ENCODE peak calls at places on chromosomes 4 and X, in five cellular contexts. Q is left lung, O is HCT116, W is IMR-90, E is keratinocyte. B is an unnamed sample.

GRCh38 chr4:8283631-8284121 is 14.1 kb downstream of the HTRA3 start:
- DNase-seq in W (no peak), O (no peak), E (no peak), Q (peak; percentile 77), B (no peak)

GRCh38 chr4:53672873-53673272 is 81.6 kb upstream of the LNX1 start:
- DNase-seq in E (no peak), W (no peak), O (no peak), Q (no peak), B (no peak)

GRCh38 chrX:42846741-42847140 is 68.8 kb upstream of the PPP1R2C start:
- DNase-seq in O (no peak), Q (no peak), W (no peak), E (no peak), B (no peak)

GRCh38 chrX:46770817-46771163 is 11.9 kb upstream of the SLC9A7 start:
- DNase-seq in W (peak; percentile 90), O (no peak), E (no peak), Q (no peak), B (peak; percentile 82)

GRCh38 chr4:112895785-112896184 is 153.7 kb upstream of the ANK2 start:
- DNase-seq in O (no peak), W (no peak), Q (no peak), E (peak; percentile 1), B (no peak)

GRCh38 chr4:55312491-55313101 is 33.4 kb upstream of the SRD5A3 start:
- DNase-seq in W (peak; percentile 58), O (peak; percentile 46), Q (no peak), E (no peak), B (peak; percentile 56)

GRCh38 chrX:97330150-97330549 is 446.4 kb downstream of the RPA4 start:
- DNase-seq in Q (no peak), W (no peak), E (no peak), O (no peak), B (no peak)

GRCh38 chrX:117138070-117138469 is 675.3 kb upstream of the CT83 start:
- DNase-seq in E (no peak), Q (no peak), O (no peak), W (no peak), B (no peak)

GRCh38 chrX:14015294-14015693 is 14.4 kb downstream of the GEMIN8 start:
- DNase-seq in E (no peak), W (no peak), Q (no peak), O (no peak), B (no peak)

GRCh38 chr4:47274931-47275330 is 188.6 kb downstream of the COMMD8 start:
- DNase-seq in E (no peak), W (peak; percentile 4), Q (no peak), O (no peak), B (no peak)

GRCh38 chr4:69617083-69617694 is 22.3 kb downstream of the UGT2A2 start:
- DNase-seq in O (peak; percentile 47), W (peak; percentile 12), E (peak; percentile 0), Q (no peak), B (peak; percentile 45)

GRCh38 chr4:151310124-151310728 is 15.2 kb downstream of the SH3D19 start:
- DNase-seq in E (no peak), Q (no peak), W (no peak), O (no peak), B (no peak)

GRCh38 chrX:154712781-154713391 is 38.0 kb downstream of the GAB3 start:
- DNase-seq in E (no peak), Q (no peak), O (no peak), W (peak; percentile 73), B (peak; percentile 44)

GRCh38 chr4:93897559-93897958 is 69.0 kb downstream of the ATOH1 start:
- DNase-seq in E (no peak), Q (no peak), O (peak; percentile 6), W (no peak), B (no peak)

GRCh38 chr4:141768954-141769353 is 132.6 kb downstream of the IL15 start:
- DNase-seq in E (no peak), Q (no peak), O (no peak), W (peak; percentile 86), B (peak; percentile 82)

GRCh38 chr4:140130677-140131076 is 23.3 kb downstream of the MAML3 start:
- DNase-seq in W (peak; percentile 83), O (peak; percentile 81), Q (no peak), E (peak; percentile 71), B (peak; percentile 69)

GRCh38 chr4:6732441-6733357 is 16.7 kb downstream of the BLOC1S4 start:
- DNase-seq in Q (peak; percentile 89), O (peak; percentile 39), E (no peak), W (peak; percentile 94), B (peak; percentile 85)
- H3K27me3 ChIP-seq in Q (no peaks in the 10 kb centered on the region), O (no peaks in the 10 kb centered on the region), E (no peaks in the 10 kb centered on the region), W (no peaks in the 10 kb centered on the region), B (no peaks in the 10 kb centered on the region)

DNA sequence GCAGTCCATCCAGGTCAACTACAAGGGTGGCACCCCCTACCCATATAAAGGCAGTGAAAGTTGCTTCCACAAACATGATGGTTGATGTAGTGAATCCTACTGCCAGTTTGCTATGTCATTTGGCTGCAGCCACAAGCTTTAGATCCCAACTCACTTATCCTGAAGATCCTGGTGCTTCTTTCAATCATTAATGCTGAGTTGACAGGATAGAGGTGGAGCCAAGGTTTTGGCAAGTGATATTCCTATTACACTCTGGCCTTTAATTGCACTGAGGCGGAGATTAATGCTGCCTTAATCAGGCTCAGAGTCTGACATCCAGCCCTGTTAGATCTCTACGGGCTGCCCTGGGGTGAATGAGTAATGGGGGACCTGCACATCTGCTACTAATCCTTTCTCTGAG is 542.4 kb upstream of the ARX start:
- DNase-seq in O (no peak), Q (no peak), W (no peak), E (no peak), B (no peak)
- H3K4me3 ChIP-seq in O (no peak overlapping the region), Q (no peak overlapping the region), W (no peak overlapping the region), E (no peak overlapping the region), B (no peak overlapping the region)

DNA sequence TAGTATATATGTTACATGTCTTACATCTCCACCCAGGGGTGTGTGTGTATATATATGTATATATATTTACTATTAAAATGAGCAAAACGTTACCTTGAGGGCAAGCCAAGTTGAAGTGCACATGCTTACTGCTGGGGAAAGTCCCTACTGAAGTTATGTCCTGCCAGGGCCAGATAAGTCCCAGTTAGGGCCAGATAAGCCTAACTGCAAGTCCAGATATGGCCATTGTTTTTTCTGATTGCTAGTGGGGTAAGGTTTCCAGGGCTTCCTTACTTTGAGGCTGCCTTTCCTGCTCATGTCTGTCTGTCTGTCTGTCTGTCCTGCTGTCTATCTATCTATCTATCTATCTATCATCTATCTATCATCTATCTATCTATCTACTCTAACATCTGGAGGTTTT is 19.3 kb upstream of the ZNF81 start:
- DNase-seq in W (no peak), E (no peak), Q (no peak), O (no peak), B (no peak)
- H3K27ac ChIP-seq in W (no peak overlapping the region), E (no peak overlapping the region), Q (no peak overlapping the region), O (no peak overlapping the region), B (no peak overlapping the region)

GRCh38 chr4:146640459-146641061 is 1.9 kb downstream of the POU4F2 start:
- DNase-seq in E (no peak), O (no peak), Q (no peak), W (no peak), B (no peak)

GRCh38 chr4:146639414-146639814 is 721 bp downstream of the POU4F2 start:
- DNase-seq in W (no peak), Q (no peak), E (no peak), O (no peak), B (no peak)

GRCh38 chr4:146637853-146638800 is 566 bp upstream of the POU4F2 start:
- DNase-seq in Q (peak; percentile 76), E (no peak), O (no peak), W (no peak), B (no peak)

GRCh38 chr4:146640021-146640425 is 1.3 kb downstream of the POU4F2 start:
- DNase-seq in W (no peak), Q (peak; percentile 73), O (no peak), E (no peak), B (no peak)

GRCh38 chr4:146638801-146639351 is at the start of gene POU4F2:
- DNase-seq in Q (peak; percentile 80), W (no peak), O (no peak), E (no peak), B (no peak)
- H3K27me3 ChIP-seq in Q (peaks cover 89% of the 10 kb centered on the region), W (peaks cover 46% of the 10 kb centered on the region), O (peaks cover 10% of the 10 kb centered on the region), E (peaks cover 74% of the 10 kb centered on the region), B (peaks cover 73% of the 10 kb centered on the region)

DNA sequence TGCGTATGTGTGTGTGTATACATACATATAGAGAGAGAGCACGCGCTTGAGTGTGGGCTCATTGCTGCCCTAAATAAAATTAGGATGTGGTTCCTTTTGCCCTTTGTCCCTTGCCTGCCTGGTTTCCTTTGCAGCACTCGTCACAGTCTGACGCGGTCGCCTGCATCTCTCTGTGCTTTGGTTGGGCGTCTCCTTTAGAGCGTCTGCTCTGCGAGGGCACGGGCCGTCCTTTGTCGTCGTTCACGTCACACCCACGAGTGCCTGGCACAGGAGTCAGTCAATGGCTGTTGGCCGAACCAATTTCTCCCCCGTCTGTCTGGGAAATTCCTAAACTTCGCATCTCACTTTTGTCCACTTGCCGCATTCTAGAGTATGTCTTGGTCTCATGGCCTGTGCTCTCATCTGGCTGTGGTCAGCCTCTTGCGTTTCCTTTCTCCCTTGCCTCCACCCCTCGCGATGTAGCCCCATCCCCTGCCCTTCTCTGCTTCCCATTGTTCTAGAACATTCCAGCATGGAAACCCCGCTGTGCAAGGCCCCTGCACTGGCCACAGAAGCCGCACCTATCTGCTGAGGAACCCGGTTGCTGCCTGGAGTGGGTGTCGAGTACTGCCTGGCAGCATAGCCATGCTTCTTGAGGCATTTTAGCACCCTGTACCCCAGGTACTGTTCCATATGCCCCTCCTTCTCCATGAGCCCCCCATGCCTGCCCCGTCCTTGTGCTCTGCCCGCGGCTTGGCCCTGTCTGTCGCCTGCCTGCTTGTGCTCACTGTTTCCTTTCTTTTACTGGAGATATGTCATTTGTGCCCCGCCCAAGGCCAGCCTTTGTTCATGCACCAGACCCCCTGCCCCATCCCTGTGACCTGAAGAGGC is 8.0 kb downstream of the MAEA start:
- DNase-seq in O (no peak), W (no peak), Q (peak; percentile 76), E (no peak), B (no peak)
- H3K4me3 ChIP-seq in O (no peak overlapping the region), W (no peak overlapping the region), Q (no peak overlapping the region), E (no peak overlapping the region), B (no peak overlapping the region)

GRCh38 chr4:165740911-165741310 is 132.1 kb upstream of the TLL1 start:
- DNase-seq in E (no peak), W (no peak), O (no peak), Q (no peak), B (no peak)

GRCh38 chr4:165738571-165738970 is 134.5 kb upstream of the TLL1 start:
- DNase-seq in E (peak; percentile 52), W (no peak), O (no peak), Q (no peak), B (no peak)

GRCh38 chr4:165748321-165748720 is 124.7 kb upstream of the TLL1 start:
- DNase-seq in W (no peak), Q (no peak), E (no peak), O (no peak), B (no peak)

GRCh38 chr4:165737309-165737972 is 135.6 kb upstream of the TLL1 start:
- DNase-seq in O (no peak), E (no peak), W (no peak), Q (no peak), B (no peak)

DNA sequence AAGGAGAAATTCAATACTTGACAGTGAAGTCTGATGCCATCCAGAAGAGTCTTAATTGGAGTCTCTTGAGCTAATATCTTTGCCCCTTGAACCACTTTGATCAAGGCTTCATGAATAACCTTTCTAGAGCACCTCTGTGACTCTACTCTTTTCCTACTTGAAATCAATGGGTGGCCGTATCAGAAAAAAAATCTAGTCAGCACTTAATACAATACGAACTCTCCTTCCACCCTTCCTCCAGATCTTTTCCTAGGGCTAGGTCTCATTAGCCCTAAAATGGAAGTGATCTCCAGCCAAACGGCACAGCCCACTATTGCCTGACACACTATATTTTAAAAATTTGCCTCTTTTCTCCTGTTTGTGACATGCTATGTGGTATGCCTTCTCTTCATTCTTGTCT is 129.6 kb upstream of the TLL1 start:
- DNase-seq in E (no peak), W (no peak), Q (no peak), O (peak; percentile 6), B (no peak)
- H3K27ac ChIP-seq in E (no peak overlapping the region), W (no peak overlapping the region), Q (no peak overlapping the region), O (peak overlapping the region; percentile 45), B (no peak overlapping the region)